ENCODE peak calls at places on chromosomes 12 and 14, in nine cellular contexts. One of them, this sample, is unnamed.

GRCh38 chr14:77195766-77196165 is 14.2 kb downstream of the TMEM63C start:
- DNase-seq in HTR-8/SVneo: no peak
- DNase-seq in bronchial epithelial cell: no peak
- DNase-seq in left cardiac atrium: no peak
- DNase-seq in EH: no peak
- DNase-seq in GM13977: no peak
- DNase-seq in brain microvascular endothelial cell: no peak
- DNase-seq in retina: no peak
- DNase-seq in cardiac fibroblast: no peak
- DNase-seq in this sample: no peak

GRCh38 chr14:35285168-35285990 is 6.8 kb upstream of the PSMA6 start:
- DNase-seq in retina: no peak
- DNase-seq in left cardiac atrium: no peak
- DNase-seq in cardiac fibroblast: peak; percentile 39
- DNase-seq in brain microvascular endothelial cell: no peak
- DNase-seq in EH: peak; percentile 38
- DNase-seq in GM13977: peak; percentile 72
- DNase-seq in HTR-8/SVneo: no peak
- DNase-seq in bronchial epithelial cell: peak; percentile 73
- DNase-seq in this sample: peak; percentile 21

GRCh38 chr14:28966416-28967233 is 200.0 kb downstream of the FOXG1 start:
- DNase-seq in brain microvascular endothelial cell: no peak
- DNase-seq in cardiac fibroblast: no peak
- DNase-seq in retina: no peak
- DNase-seq in bronchial epithelial cell: no peak
- DNase-seq in left cardiac atrium: no peak
- DNase-seq in HTR-8/SVneo: no peak
- DNase-seq in GM13977: no peak
- DNase-seq in EH: no peak
- DNase-seq in this sample: no peak

GRCh38 chr12:9851927-9852326 is 17.2 kb downstream of the CLEC2B start:
- DNase-seq in left cardiac atrium: no peak
- DNase-seq in EH: no peak
- DNase-seq in GM13977: no peak
- DNase-seq in retina: no peak
- DNase-seq in brain microvascular endothelial cell: no peak
- DNase-seq in HTR-8/SVneo: no peak
- DNase-seq in bronchial epithelial cell: peak; percentile 13
- DNase-seq in cardiac fibroblast: peak; percentile 12
- DNase-seq in this sample: no peak

GRCh38 chr12:132360906-132361777 is 31.8 kb upstream of the GALNT9 start:
- DNase-seq in left cardiac atrium: peak; percentile 14
- DNase-seq in GM13977: no peak
- DNase-seq in brain microvascular endothelial cell: no peak
- DNase-seq in bronchial epithelial cell: no peak
- DNase-seq in cardiac fibroblast: no peak
- DNase-seq in EH: no peak
- DNase-seq in HTR-8/SVneo: no peak
- DNase-seq in retina: no peak
- DNase-seq in this sample: no peak

GRCh38 chr14:24132061-24132685 is 1.7 kb downstream of the FITM1 start:
- DNase-seq in HTR-8/SVneo: no peak
- DNase-seq in retina: no peak
- DNase-seq in brain microvascular endothelial cell: no peak
- DNase-seq in GM13977: no peak
- DNase-seq in left cardiac atrium: no peak
- DNase-seq in cardiac fibroblast: no peak
- DNase-seq in EH: no peak
- DNase-seq in bronchial epithelial cell: no peak
- DNase-seq in this sample: no peak

GRCh38 chr12:88590851-88591250 is 10.6 kb upstream of the KITLG start:
- DNase-seq in left cardiac atrium: no peak
- DNase-seq in bronchial epithelial cell: no peak
- DNase-seq in retina: no peak
- DNase-seq in EH: no peak
- DNase-seq in brain microvascular endothelial cell: no peak
- DNase-seq in GM13977: no peak
- DNase-seq in HTR-8/SVneo: no peak
- DNase-seq in cardiac fibroblast: no peak
- DNase-seq in this sample: no peak

GRCh38 chr14:77031680-77032482 is 3.4 kb upstream of the IRF2BPL start:
- DNase-seq in left cardiac atrium: peak; percentile 37
- DNase-seq in GM13977: no peak
- DNase-seq in retina: no peak
- DNase-seq in brain microvascular endothelial cell: peak; percentile 81
- DNase-seq in cardiac fibroblast: peak; percentile 82
- DNase-seq in EH: peak; percentile 88
- DNase-seq in bronchial epithelial cell: peak; percentile 57
- DNase-seq in HTR-8/SVneo: no peak
- DNase-seq in this sample: peak; percentile 89

GRCh38 chr12:6367969-6368892 is 7.1 kb downstream of the SCNN1A start:
- DNase-seq in retina: no peak
- DNase-seq in EH: no peak
- DNase-seq in HTR-8/SVneo: no peak
- DNase-seq in GM13977: no peak
- DNase-seq in bronchial epithelial cell: no peak
- DNase-seq in left cardiac atrium: peak; percentile 5
- DNase-seq in brain microvascular endothelial cell: no peak
- DNase-seq in cardiac fibroblast: no peak
- DNase-seq in this sample: no peak

GRCh38 chr12:3490848-3491382 is at the start of gene PRMT8:
- DNase-seq in retina: no peak
- DNase-seq in HTR-8/SVneo: peak; percentile 17
- DNase-seq in EH: peak; percentile 4
- DNase-seq in cardiac fibroblast: peak; percentile 6
- DNase-seq in left cardiac atrium: peak; percentile 48
- DNase-seq in brain microvascular endothelial cell: peak; percentile 5
- DNase-seq in GM13977: peak; percentile 39
- DNase-seq in bronchial epithelial cell: no peak
- DNase-seq in this sample: peak; percentile 49

GRCh38 chr12:47216150-47216677 is 136.5 kb upstream of the AMIGO2 start:
- DNase-seq in left cardiac atrium: no peak
- DNase-seq in EH: no peak
- DNase-seq in cardiac fibroblast: no peak
- DNase-seq in brain microvascular endothelial cell: no peak
- DNase-seq in bronchial epithelial cell: no peak
- DNase-seq in HTR-8/SVneo: no peak
- DNase-seq in GM13977: no peak
- DNase-seq in retina: no peak
- DNase-seq in this sample: no peak

GRCh38 chr12:94244165-94245133 is 96.1 kb downstream of the PLXNC1 start:
- DNase-seq in left cardiac atrium: no peak
- DNase-seq in HTR-8/SVneo: no peak
- DNase-seq in retina: no peak
- DNase-seq in EH: no peak
- DNase-seq in brain microvascular endothelial cell: no peak
- DNase-seq in bronchial epithelial cell: no peak
- DNase-seq in GM13977: peak; percentile 23
- DNase-seq in cardiac fibroblast: no peak
- DNase-seq in this sample: no peak

GRCh38 chr12:1808798-1809480 is 11.4 kb upstream of the LRTM2 start:
- DNase-seq in cardiac fibroblast: no peak
- DNase-seq in GM13977: no peak
- DNase-seq in EH: no peak
- DNase-seq in HTR-8/SVneo: no peak
- DNase-seq in bronchial epithelial cell: no peak
- DNase-seq in left cardiac atrium: peak; percentile 17
- DNase-seq in retina: no peak
- DNase-seq in brain microvascular endothelial cell: no peak
- DNase-seq in this sample: no peak

GRCh38 chr14:89720741-89721315 is 233.7 kb downstream of the EFCAB11 start:
- DNase-seq in left cardiac atrium: peak; percentile 39
- DNase-seq in brain microvascular endothelial cell: no peak
- DNase-seq in EH: peak; percentile 7
- DNase-seq in bronchial epithelial cell: no peak
- DNase-seq in retina: peak; percentile 23
- DNase-seq in HTR-8/SVneo: no peak
- DNase-seq in GM13977: peak; percentile 43
- DNase-seq in cardiac fibroblast: no peak
- DNase-seq in this sample: no peak

GRCh38 chr14:64649383-64649998 is 54.7 kb upstream of the PLEKHG3 start:
- DNase-seq in cardiac fibroblast: peak; percentile 86
- DNase-seq in EH: peak; percentile 67
- DNase-seq in HTR-8/SVneo: no peak
- DNase-seq in retina: no peak
- DNase-seq in GM13977: no peak
- DNase-seq in bronchial epithelial cell: no peak
- DNase-seq in brain microvascular endothelial cell: no peak
- DNase-seq in left cardiac atrium: no peak
- DNase-seq in this sample: peak; percentile 64

GRCh38 chr12:25455696-25456095 is 97.4 kb downstream of the LMNTD1 start:
- DNase-seq in retina: no peak
- DNase-seq in EH: peak; percentile 76
- DNase-seq in GM13977: no peak
- DNase-seq in brain microvascular endothelial cell: no peak
- DNase-seq in left cardiac atrium: no peak
- DNase-seq in HTR-8/SVneo: no peak
- DNase-seq in bronchial epithelial cell: no peak
- DNase-seq in cardiac fibroblast: no peak
- DNase-seq in this sample: no peak

GRCh38 chr12:84793558-84794367 is 118.8 kb downstream of the SLC6A15 start:
- DNase-seq in cardiac fibroblast: peak; percentile 27
- DNase-seq in bronchial epithelial cell: peak; percentile 90
- DNase-seq in retina: no peak
- DNase-seq in EH: peak; percentile 50
- DNase-seq in HTR-8/SVneo: peak; percentile 1
- DNase-seq in left cardiac atrium: no peak
- DNase-seq in GM13977: no peak
- DNase-seq in brain microvascular endothelial cell: no peak
- DNase-seq in this sample: peak; percentile 61

GRCh38 chr12:117968826-117969659 is at the start of gene KSR2:
- DNase-seq in left cardiac atrium: no peak
- DNase-seq in retina: peak; percentile 90
- DNase-seq in HTR-8/SVneo: peak; percentile 65
- DNase-seq in EH: peak; percentile 16
- DNase-seq in cardiac fibroblast: peak; percentile 16
- DNase-seq in GM13977: peak; percentile 89
- DNase-seq in bronchial epithelial cell: peak; percentile 14
- DNase-seq in brain microvascular endothelial cell: peak; percentile 9
- DNase-seq in this sample: no peak

GRCh38 chr14:89429206-89430091 is 12.4 kb upstream of the FOXN3 start:
- DNase-seq in bronchial epithelial cell: peak; percentile 65
- DNase-seq in GM13977: peak; percentile 34
- DNase-seq in HTR-8/SVneo: no peak
- DNase-seq in brain microvascular endothelial cell: no peak
- DNase-seq in left cardiac atrium: no peak
- DNase-seq in retina: peak; percentile 79
- DNase-seq in cardiac fibroblast: peak; percentile 14
- DNase-seq in EH: peak; percentile 66
- DNase-seq in this sample: peak; percentile 45

GRCh38 chr14:75259946-75260545 is 18.6 kb upstream of the FOS start:
- DNase-seq in HTR-8/SVneo: peak; percentile 54
- DNase-seq in brain microvascular endothelial cell: no peak
- DNase-seq in left cardiac atrium: no peak
- DNase-seq in GM13977: no peak
- DNase-seq in retina: no peak
- DNase-seq in EH: peak; percentile 77
- DNase-seq in bronchial epithelial cell: no peak
- DNase-seq in cardiac fibroblast: no peak
- DNase-seq in this sample: no peak

GRCh38 chr14:85172889-85173458 is 357.0 kb upstream of the FLRT2 start:
- DNase-seq in cardiac fibroblast: no peak
- DNase-seq in left cardiac atrium: no peak
- DNase-seq in GM13977: no peak
- DNase-seq in brain microvascular endothelial cell: no peak
- DNase-seq in EH: no peak
- DNase-seq in bronchial epithelial cell: no peak
- DNase-seq in HTR-8/SVneo: no peak
- DNase-seq in retina: no peak
- DNase-seq in this sample: no peak

This sample was measured in foreskin fibroblast.